ENCODE peak calls at places on chromosomes 6 and 20, in seven cellular contexts. Y, R, N, G, A, C and B are unnamed samples.

GRCh38 chr6:32785781-32786533 is 22.6 kb upstream of the HLA-DQB2 start:
- DNase-seq in R (peak; percentile 58), N (no peak), C (peak; percentile 38), G (no peak), Y (peak; percentile 24), A (peak; percentile 64), B (peak; percentile 81)

GRCh38 chr6:151690303-151690702 is 117.2 kb upstream of the ESR1 start:
- DNase-seq in R (no peak), A (no peak), N (no peak), Y (no peak), C (no peak), G (no peak), B (no peak)

GRCh38 chr6:140478631-140479030 is 1104.2 kb upstream of the CITED2 start:
- DNase-seq in N (no peak), G (no peak), R (no peak), Y (no peak), A (no peak), C (no peak), B (no peak)

GRCh38 chr6:165837948-165838745 is 175.1 kb upstream of the PDE10A start:
- DNase-seq in N (no peak), G (no peak), Y (no peak), C (no peak), A (no peak), R (no peak), B (no peak)

GRCh38 chr20:23243791-23244190 is 106.8 kb upstream of the NXT1 start:
- DNase-seq in G (peak; percentile 11), C (no peak), A (no peak), Y (no peak), R (no peak), N (no peak), B (no peak)

GRCh38 chr6:81820979-81821378 is 68.5 kb upstream of the TENT5A start:
- DNase-seq in C (no peak), Y (no peak), N (no peak), A (no peak), R (no peak), G (no peak), B (no peak)

GRCh38 chr6:93454533-93454932 is 35.2 kb upstream of the EPHA7 start:
- DNase-seq in G (no peak), R (no peak), A (no peak), C (no peak), Y (no peak), N (no peak), B (no peak)

GRCh38 chr20:40810336-40810735 is 121.3 kb upstream of the MAFB start:
- DNase-seq in C (no peak), R (no peak), G (no peak), A (no peak), N (no peak), Y (no peak), B (no peak)

GRCh38 chr6:1662532-1662931 is 52.8 kb downstream of the FOXC1 start:
- DNase-seq in R (no peak), G (no peak), N (no peak), A (no peak), Y (no peak), C (no peak), B (no peak)

GRCh38 chr20:58515240-58516212 is at the start of gene APCDD1L:
- DNase-seq in C (no peak), G (no peak), A (no peak), Y (no peak), R (no peak), N (no peak), B (no peak)

GRCh38 chr20:32304121-32304520 is 26.7 kb downstream of the KIF3B start:
- DNase-seq in N (no peak), Y (no peak), A (no peak), G (no peak), R (peak; percentile 12), C (no peak), B (no peak)

GRCh38 chr6:150273457-150274309 is 95.1 kb upstream of the IYD start:
- DNase-seq in N (no peak), C (no peak), G (no peak), R (no peak), A (no peak), Y (no peak), B (no peak)

GRCh38 chr6:156068870-156069269 is 613.2 kb upstream of the NOX3 start:
- DNase-seq in C (no peak), N (no peak), R (peak; percentile 50), Y (no peak), G (no peak), A (no peak), B (peak; percentile 40)

GRCh38 chr6:1603708-1604346 is 5.9 kb upstream of the FOXC1 start:
- DNase-seq in N (no peak), Y (no peak), R (no peak), C (peak; percentile 40), A (no peak), G (peak; percentile 43), B (no peak)

GRCh38 chr20:50153153-50153499 is 397 bp downstream of the PEDS1 start:
- DNase-seq in R (no peak), A (no peak), Y (no peak), C (no peak), G (no peak), N (no peak), B (no peak)

GRCh38 chr20:32326507-32326851 is 31.7 kb upstream of the ASXL1 start:
- DNase-seq in N (no peak), R (no peak), G (no peak), A (no peak), C (no peak), Y (peak; percentile 74), B (no peak)

GRCh38 chr6:35427435-35427834 is 24.7 kb upstream of the FANCE start:
- DNase-seq in Y (no peak), G (no peak), N (no peak), R (no peak), C (no peak), A (no peak), B (no peak)

GRCh38 chr6:104356197-104356596 is 503.5 kb downstream of the HACE1 start:
- DNase-seq in Y (no peak), A (no peak), C (no peak), R (no peak), G (no peak), N (no peak), B (no peak)

GRCh38 chr6:159089443-159089842 is 44.7 kb upstream of the TAGAP start:
- DNase-seq in Y (no peak), N (no peak), C (no peak), G (no peak), R (no peak), A (no peak), B (no peak)

GRCh38 chr6:131972761-131973160 is 21.6 kb upstream of the CCN2 start:
- DNase-seq in A (no peak), G (no peak), N (no peak), R (no peak), C (no peak), Y (no peak), B (no peak)

GRCh38 chr6:119284861-119285521 is 64.6 kb downstream of the MAN1A1 start:
- DNase-seq in N (no peak), G (no peak), C (no peak), R (no peak), Y (no peak), A (no peak), B (no peak)

GRCh38 chr20:18781509-18781908 is 32.1 kb upstream of the SCP2D1 start:
- DNase-seq in G (no peak), R (no peak), A (no peak), Y (no peak), C (no peak), N (no peak), B (no peak)

GRCh38 chr6:39387785-39388184 is 65.3 kb upstream of the KCNK16 start:
- DNase-seq in N (no peak), A (no peak), G (no peak), R (no peak), C (no peak), Y (no peak), B (no peak)

GRCh38 chr6:1382883-1383728 is 6.3 kb upstream of the FOXF2 start:
- DNase-seq in R (no peak), A (no peak), N (no peak), Y (no peak), C (no peak), G (no peak), B (no peak)

GRCh38 chr6:42030585-42031506 is 19.5 kb upstream of the TAF8 start:
- DNase-seq in N (no peak), Y (no peak), R (peak; percentile 42), C (no peak), A (no peak), G (peak; percentile 72), B (no peak)

DNA sequence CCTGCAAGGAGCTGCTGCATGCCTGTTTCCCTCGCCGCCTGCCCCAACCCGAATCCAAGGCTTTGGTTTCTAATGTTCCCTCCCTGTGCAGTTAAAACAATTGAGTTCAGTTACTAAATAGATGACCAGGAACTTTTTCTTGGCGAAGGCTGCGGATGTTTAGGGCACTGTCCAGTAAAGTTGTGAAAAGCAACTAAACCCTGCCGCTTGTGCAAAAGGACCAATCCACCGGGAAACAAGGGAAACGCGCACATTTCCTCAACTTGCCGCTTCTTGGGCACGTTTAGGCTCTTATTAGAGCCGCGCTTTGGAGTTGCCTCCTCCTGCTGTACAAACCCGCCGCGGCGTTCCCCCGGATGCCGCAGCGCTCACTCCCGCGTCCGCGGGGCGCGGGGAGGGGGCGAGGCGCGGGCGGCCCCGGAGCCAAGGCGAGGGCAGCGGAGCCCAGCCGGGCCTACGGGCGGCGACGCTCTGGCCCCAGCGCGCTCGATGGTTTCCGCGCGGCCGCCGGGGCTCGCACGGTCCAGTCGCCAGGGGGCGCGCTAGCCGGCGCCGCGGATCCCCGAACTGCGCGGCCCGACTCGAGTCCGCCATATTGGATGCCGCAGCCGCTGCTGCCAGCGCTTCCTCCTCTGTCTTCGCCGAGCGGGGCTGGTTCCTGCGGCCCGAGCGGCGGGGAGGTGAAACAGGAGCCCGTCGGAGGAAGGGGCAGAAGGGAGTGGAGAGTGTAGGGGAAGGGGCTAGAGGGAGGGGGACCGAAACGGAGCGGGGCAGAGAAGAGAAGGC is at the start of gene SCAF8:
- DNase-seq in C (peak; percentile 67), A (peak; percentile 53), G (peak; percentile 98), Y (no peak), N (peak; percentile 67), R (peak; percentile 81), B (peak; percentile 30)
- TF ChIP-seq POLR2AphosphoS5 in C (peak; percentile 15), A (peak; percentile 84), G (peak; percentile 74), Y (peak; percentile 78), N (no peak), R (peak; percentile 91), B (peak; percentile 85)

GRCh38 chr20:17640875-17641378 is 41.1 kb downstream of the RRBP1 start:
- DNase-seq in G (no peak), C (no peak), Y (no peak), A (no peak), N (no peak), R (no peak), B (no peak)
- H3K9me3 ChIP-seq in G (no peaks in the 10 kb centered on the region), C (no peaks in the 10 kb centered on the region), Y (no peaks in the 10 kb centered on the region), A (no peaks in the 10 kb centered on the region), N (no peaks in the 10 kb centered on the region), R (no peaks in the 10 kb centered on the region), B (no peaks in the 10 kb centered on the region)

DNA sequence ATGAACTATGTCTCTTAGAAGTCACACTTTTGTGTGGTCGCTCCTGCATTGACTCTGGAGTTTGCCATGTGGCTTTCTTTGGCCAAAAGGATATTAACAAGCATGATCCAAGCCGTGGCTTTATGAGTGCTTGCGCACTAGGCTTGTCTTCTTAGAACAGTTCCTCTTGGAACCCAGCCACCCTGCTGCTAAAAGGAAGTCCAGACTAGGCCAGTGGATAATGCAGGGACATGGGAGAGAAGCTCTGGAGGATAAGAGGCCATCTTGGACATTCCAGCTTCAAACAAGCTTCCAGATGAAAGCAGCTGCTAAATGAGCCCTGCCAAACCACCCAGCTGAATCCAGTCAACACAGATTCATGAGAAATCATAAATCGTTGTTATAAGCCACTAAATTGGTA is 346.4 kb downstream of the CDC5L start:
- DNase-seq in G (no peak), N (no peak), C (peak; percentile 88), A (no peak), Y (no peak), R (no peak), B (no peak)
- TF ChIP-seq POLR2AphosphoS5 in G (no peak), N (no peak), C (peak; percentile 88), A (no peak), Y (no peak), R (no peak), B (no peak)

GRCh38 chr20:36700438-36700837 is 45.5 kb downstream of the NDRG3 start:
- DNase-seq in A (no peak), C (no peak), Y (no peak), R (no peak), N (no peak), G (no peak), B (no peak)
- H3K9me3 ChIP-seq in A (no peaks in the 10 kb centered on the region), C (no peaks in the 10 kb centered on the region), Y (no peaks in the 10 kb centered on the region), R (no peaks in the 10 kb centered on the region), N (no peaks in the 10 kb centered on the region), G (no peaks in the 10 kb centered on the region), B (no peaks in the 10 kb centered on the region)